ENCODE peak calls at places on chromosomes 3 and 15, in four cellular contexts. L, T, W and Q are unnamed samples.

GRCh38 chr3:160448845-160449659 is 534 bp downstream of the TRIM59 start:
- DNase-seq in W (peak), T (no peak), L (peak), Q (peak)

GRCh38 chr3:122680381-122681293 is at the start of gene PARP14:
- DNase-seq in T (peak), L (peak), W (peak), Q (peak)

GRCh38 chr3:179421500-179421899 is 29.8 kb downstream of the GNB4 start:
- DNase-seq in L (peak), W (peak), T (no peak), Q (peak)

GRCh38 chr15:53586815-53587214 is 172.6 kb downstream of the WDR72 start:
- DNase-seq in W (no peak), T (no peak), L (no peak), Q (peak)

GRCh38 chr3:119420196-119420595 is 43.2 kb downstream of the TMEM39A start:
- DNase-seq in T (no peak), W (no peak), L (no peak), Q (no peak)

GRCh38 chr3:196782496-196782895 is 42.8 kb downstream of the PAK2 start:
- DNase-seq in T (no peak), L (no peak), W (no peak), Q (no peak)

GRCh38 chr3:146152841-146153240 is 8.1 kb downstream of the PLOD2 start:
- DNase-seq in W (no peak), T (no peak), L (no peak), Q (peak)

GRCh38 chr15:45456212-45457106 is 66.1 kb downstream of the SLC30A4 start:
- DNase-seq in L (no peak), W (peak), T (no peak), Q (peak)

GRCh38 chr3:188266581-188267274 is 112.8 kb downstream of the LPP start:
- DNase-seq in T (no peak), W (peak), L (no peak), Q (peak)

GRCh38 chr3:9032236-9032777 is 69.0 kb upstream of the RAD18 start:
- DNase-seq in L (no peak), T (no peak), W (no peak), Q (peak)

GRCh38 chr3:34212671-34213070 is 414.2 kb downstream of the PDCD6IP start:
- DNase-seq in L (peak), W (peak), T (no peak), Q (peak)

GRCh38 chr3:136698361-136698760 is 53.8 kb downstream of the STAG1 start:
- DNase-seq in T (no peak), W (no peak), L (no peak), Q (no peak)

GRCh38 chr3:133989931-133990702 is 39.6 kb downstream of the SLCO2A1 start:
- DNase-seq in L (no peak), T (no peak), W (no peak), Q (no peak)

GRCh38 chr3:123126653-123127052 is 59.8 kb downstream of the PDIA5 start:
- DNase-seq in W (no peak), T (no peak), L (no peak), Q (no peak)

GRCh38 chr15:88028024-88028423 is 228.5 kb downstream of the NTRK3 start:
- DNase-seq in W (no peak), T (no peak), L (no peak), Q (no peak)

GRCh38 chr15:51680316-51680715 is 987 bp upstream of the SCG3 start:
- DNase-seq in T (no peak), L (no peak), W (no peak), Q (no peak)